ENCODE peak calls at places on chromosomes 13 and 19, in six cellular contexts. X, C, D, Q, E and S are unnamed samples.

GRCh38 chr13:95386370-95386769 is 85.1 kb upstream of the ABCC4 start:
- DNase-seq in Q (no peak), X (no peak), C (no peak), D (no peak), E (no peak), S (no peak)

GRCh38 chr13:80979035-80979641 is 638.2 kb upstream of the SPRY2 start:
- DNase-seq in D (peak), C (no peak), Q (peak), E (peak), X (peak), S (peak)

GRCh38 chr13:74550039-74550438 is 415.8 kb upstream of the KLF12 start:
- DNase-seq in Q (no peak), X (no peak), D (no peak), E (no peak), C (no peak), S (no peak)

GRCh38 chr13:36323951-36324566 is 22.1 kb downstream of the SPART start:
- DNase-seq in Q (no peak), D (no peak), X (no peak), E (no peak), C (no peak), S (no peak)

GRCh38 chr13:99983401-99984133 is 2.0 kb downstream of the ZIC2 start:
- DNase-seq in D (no peak), E (no peak), Q (peak), X (no peak), C (no peak), S (peak)

GRCh38 chr13:66618702-66619101 is 611.4 kb downstream of the PCDH9 start:
- DNase-seq in Q (no peak), E (no peak), D (peak), C (no peak), X (peak), S (peak)

GRCh38 chr13:66805657-66806056 is 424.5 kb downstream of the PCDH9 start:
- DNase-seq in C (no peak), E (no peak), X (no peak), Q (no peak), D (no peak), S (no peak)

GRCh38 chr19:18282021-18282787 is 782 bp upstream of the JUND start:
- DNase-seq in Q (no peak), E (peak), C (no peak), X (peak), D (no peak), S (peak)

GRCh38 chr13:77136902-77137420 is 110.0 kb upstream of the FBXL3 start:
- DNase-seq in X (peak), C (no peak), Q (no peak), E (no peak), D (no peak), S (peak)

GRCh38 chr13:49220856-49221614 is 897 bp downstream of the MLNR start:
- DNase-seq in Q (no peak), C (no peak), E (no peak), D (peak), X (peak), S (peak)

GRCh38 chr19:35226748-35227147 is 1.8 kb downstream of the FAM187B start:
- DNase-seq in E (no peak), D (no peak), C (no peak), Q (no peak), X (no peak), S (peak)

GRCh38 chr19:12656899-12657571 is 9.5 kb downstream of the MAN2B1 start:
- DNase-seq in C (no peak), X (peak), E (no peak), Q (peak), D (peak), S (peak)

GRCh38 chr19:2952953-2953481 is 8.2 kb upstream of the ZNF77 start:
- DNase-seq in Q (no peak), X (no peak), C (no peak), E (no peak), D (no peak), S (peak)

GRCh38 chr19:45864629-45865082 is 530 bp downstream of the FOXA3 start:
- DNase-seq in X (no peak), D (no peak), C (no peak), E (no peak), Q (no peak), S (no peak)